ENCODE peak calls at places on chromosomes 11 and 22, in four cellular contexts. One of them, this sample, is unnamed.

GRCh38 chr11:69425895-69426544 is 55.4 kb upstream of the LINC01488 start:
- DNase-seq in A549: no peak
- DNase-seq in HepG2: no peak
- DNase-seq in K562: no peak
- DNase-seq in this sample: no peak

GRCh38 chr11:69400769-69401590 is 80.5 kb upstream of the LINC01488 start:
- DNase-seq in A549: no peak
- DNase-seq in HepG2: no peak
- DNase-seq in K562: no peak
- DNase-seq in this sample: no peak

GRCh38 chr22:49640366-49641095 is 187.1 kb downstream of the BRD1 start:
- DNase-seq in A549: no peak
- DNase-seq in HepG2: no peak
- DNase-seq in K562: no peak
- DNase-seq in this sample: no peak

GRCh38 chr11:43285826-43286225 is 26.0 kb upstream of the API5 start:
- DNase-seq in A549: no peak
- DNase-seq in HepG2: no peak
- DNase-seq in K562: no peak
- DNase-seq in this sample: no peak

GRCh38 chr22:21044931-21045584 is 688 bp upstream of the LRRC74B start:
- DNase-seq in A549: no peak
- DNase-seq in HepG2: no peak
- DNase-seq in K562: peak
- DNase-seq in this sample: no peak

GRCh38 chr22:19912236-19912999 is 29.2 kb upstream of the COMT start:
- DNase-seq in A549: no peak
- DNase-seq in HepG2: no peak
- DNase-seq in K562: no peak
- DNase-seq in this sample: no peak

GRCh38 chr11:67436459-67437081 is 912 bp downstream of the PTPRCAP start:
- DNase-seq in A549: no peak
- DNase-seq in HepG2: no peak
- DNase-seq in K562: peak
- DNase-seq in this sample: peak

GRCh38 chr11:119284344-119285157 is 32.4 kb downstream of the MCAM start:
- DNase-seq in A549: peak
- DNase-seq in HepG2: peak
- DNase-seq in K562: no peak
- DNase-seq in this sample: no peak

GRCh38 chr22:37401401-37401859 is 25.8 kb downstream of the ELFN2 start:
- DNase-seq in A549: no peak
- DNase-seq in HepG2: no peak
- DNase-seq in K562: no peak
- DNase-seq in this sample: no peak

GRCh38 chr11:126840975-126841374 is 159.6 kb downstream of the KIRREL3 start:
- DNase-seq in A549: no peak
- DNase-seq in HepG2: no peak
- DNase-seq in K562: no peak
- DNase-seq in this sample: no peak

GRCh38 chr11:87437844-87438223 is 400.1 kb downstream of the TMEM135 start:
- DNase-seq in A549: no peak
- DNase-seq in HepG2: no peak
- DNase-seq in K562: no peak
- DNase-seq in this sample: no peak

GRCh38 chr22:33723915-33724314 is 196.4 kb downstream of the LARGE1 start:
- DNase-seq in A549: no peak
- DNase-seq in HepG2: no peak
- DNase-seq in K562: no peak
- DNase-seq in this sample: no peak

GRCh38 chr11:15095736-15096228 is 18.9 kb upstream of the INSC start:
- DNase-seq in A549: no peak
- DNase-seq in HepG2: no peak
- DNase-seq in K562: no peak
- DNase-seq in this sample: no peak

GRCh38 chr11:64247729-64248531 is 1.2 kb upstream of the PPP1R14B start:
- DNase-seq in A549: no peak
- DNase-seq in HepG2: no peak
- DNase-seq in K562: no peak
- DNase-seq in this sample: no peak

GRCh38 chr22:42699953-42700352 is 20.7 kb downstream of the A4GALT start:
- DNase-seq in A549: no peak
- DNase-seq in HepG2: no peak
- DNase-seq in K562: no peak
- DNase-seq in this sample: no peak

GRCh38 chr11:73528420-73528819 is 69.5 kb downstream of the FAM168A start:
- DNase-seq in A549: no peak
- DNase-seq in HepG2: no peak
- DNase-seq in K562: no peak
- DNase-seq in this sample: no peak

GRCh38 chr11:765025-765801 is 12.1 kb downstream of the GATD1 start:
- DNase-seq in A549: peak
- DNase-seq in HepG2: peak
- DNase-seq in K562: peak
- DNase-seq in this sample: no peak

GRCh38 chr11:85889676-85890579 is 34.7 kb downstream of the CCDC83 start:
- DNase-seq in A549: peak
- DNase-seq in HepG2: peak
- DNase-seq in K562: no peak
- DNase-seq in this sample: no peak

GRCh38 chr11:36292311-36292722 is 3.1 kb upstream of the COMMD9 start:
- DNase-seq in A549: peak
- DNase-seq in HepG2: no peak
- DNase-seq in K562: peak
- DNase-seq in this sample: peak

GRCh38 chr11:125165111-125165663 is 636 bp downstream of the PKNOX2 start:
- DNase-seq in A549: peak
- DNase-seq in HepG2: no peak
- DNase-seq in K562: no peak
- DNase-seq in this sample: no peak

GRCh38 chr11:86091566-86091965 is 22.7 kb upstream of the PICALM start:
- DNase-seq in A549: no peak
- DNase-seq in HepG2: no peak
- DNase-seq in K562: no peak
- DNase-seq in this sample: no peak

GRCh38 chr11:1482581-1483444 is 3.8 kb downstream of the MOB2 start:
- DNase-seq in A549: no peak
- DNase-seq in HepG2: no peak
- DNase-seq in K562: no peak
- DNase-seq in this sample: no peak

GRCh38 chr11:33005175-33005574 is 10.5 kb upstream of the DEPDC7 start:
- DNase-seq in A549: no peak
- DNase-seq in HepG2: no peak
- DNase-seq in K562: no peak
- DNase-seq in this sample: no peak
- TF ChIP-seq BHLHE40 in A549: no peak
- TF ChIP-seq BHLHE40 in HepG2: no peak
- TF ChIP-seq BHLHE40 in K562: no peak
- TF ChIP-seq BHLHE40 in this sample: no peak

GRCh38 chr11:45209904-45210699 is 63.7 kb downstream of the PRDM11 start:
- DNase-seq in A549: no peak
- DNase-seq in HepG2: no peak
- DNase-seq in K562: no peak
- DNase-seq in this sample: no peak
- TF ChIP-seq CHD2 in A549: no peak
- TF ChIP-seq CHD2 in HepG2: no peak
- TF ChIP-seq CHD2 in K562: no peak
- TF ChIP-seq CHD2 in this sample: no peak

GRCh38 chr11:30960387-30960992 is 374.3 kb upstream of the MPPED2 start:
- DNase-seq in A549: peak
- DNase-seq in HepG2: peak
- DNase-seq in K562: no peak
- DNase-seq in this sample: no peak
- TF ChIP-seq BHLHE40 in A549: no peak
- TF ChIP-seq BHLHE40 in HepG2: no peak
- TF ChIP-seq BHLHE40 in K562: no peak
- TF ChIP-seq BHLHE40 in this sample: no peak

GRCh38 chr11:103471546-103471945 is 362.3 kb downstream of the DYNC2H1 start:
- DNase-seq in A549: no peak
- DNase-seq in HepG2: no peak
- DNase-seq in K562: no peak
- DNase-seq in this sample: no peak

GRCh38 chr11:103464420-103464819 is 355.2 kb downstream of the DYNC2H1 start:
- DNase-seq in A549: no peak
- DNase-seq in HepG2: no peak
- DNase-seq in K562: no peak
- DNase-seq in this sample: no peak

GRCh38 chr11:103465555-103466140 is 356.4 kb downstream of the DYNC2H1 start:
- DNase-seq in A549: no peak
- DNase-seq in HepG2: no peak
- DNase-seq in K562: no peak
- DNase-seq in this sample: no peak
- TF ChIP-seq CHD2 in A549: no peak
- TF ChIP-seq CHD2 in HepG2: no peak
- TF ChIP-seq CHD2 in K562: no peak
- TF ChIP-seq CHD2 in this sample: no peak

GRCh38 chr11:9969068-9969467 is 305.2 kb downstream of the SWAP70 start:
- DNase-seq in A549: no peak
- DNase-seq in HepG2: no peak
- DNase-seq in K562: no peak
- DNase-seq in this sample: no peak

GRCh38 chr11:9971894-9972293 is 308.0 kb downstream of the SWAP70 start:
- DNase-seq in A549: no peak
- DNase-seq in HepG2: no peak
- DNase-seq in K562: no peak
- DNase-seq in this sample: no peak

GRCh38 chr11:9973921-9974320 is 310.0 kb downstream of the SWAP70 start:
- DNase-seq in A549: no peak
- DNase-seq in HepG2: no peak
- DNase-seq in K562: no peak
- DNase-seq in this sample: no peak

GRCh38 chr11:9974375-9974774 is 310.5 kb downstream of the SWAP70 start:
- DNase-seq in A549: no peak
- DNase-seq in HepG2: no peak
- DNase-seq in K562: no peak
- DNase-seq in this sample: no peak

GRCh38 chr11:9972917-9973504 is 309.1 kb downstream of the SWAP70 start:
- DNase-seq in A549: peak
- DNase-seq in HepG2: peak
- DNase-seq in K562: peak
- DNase-seq in this sample: no peak
- TF ChIP-seq BHLHE40 in A549: no peak
- TF ChIP-seq BHLHE40 in HepG2: no peak
- TF ChIP-seq BHLHE40 in K562: no peak
- TF ChIP-seq BHLHE40 in this sample: no peak

DNA sequence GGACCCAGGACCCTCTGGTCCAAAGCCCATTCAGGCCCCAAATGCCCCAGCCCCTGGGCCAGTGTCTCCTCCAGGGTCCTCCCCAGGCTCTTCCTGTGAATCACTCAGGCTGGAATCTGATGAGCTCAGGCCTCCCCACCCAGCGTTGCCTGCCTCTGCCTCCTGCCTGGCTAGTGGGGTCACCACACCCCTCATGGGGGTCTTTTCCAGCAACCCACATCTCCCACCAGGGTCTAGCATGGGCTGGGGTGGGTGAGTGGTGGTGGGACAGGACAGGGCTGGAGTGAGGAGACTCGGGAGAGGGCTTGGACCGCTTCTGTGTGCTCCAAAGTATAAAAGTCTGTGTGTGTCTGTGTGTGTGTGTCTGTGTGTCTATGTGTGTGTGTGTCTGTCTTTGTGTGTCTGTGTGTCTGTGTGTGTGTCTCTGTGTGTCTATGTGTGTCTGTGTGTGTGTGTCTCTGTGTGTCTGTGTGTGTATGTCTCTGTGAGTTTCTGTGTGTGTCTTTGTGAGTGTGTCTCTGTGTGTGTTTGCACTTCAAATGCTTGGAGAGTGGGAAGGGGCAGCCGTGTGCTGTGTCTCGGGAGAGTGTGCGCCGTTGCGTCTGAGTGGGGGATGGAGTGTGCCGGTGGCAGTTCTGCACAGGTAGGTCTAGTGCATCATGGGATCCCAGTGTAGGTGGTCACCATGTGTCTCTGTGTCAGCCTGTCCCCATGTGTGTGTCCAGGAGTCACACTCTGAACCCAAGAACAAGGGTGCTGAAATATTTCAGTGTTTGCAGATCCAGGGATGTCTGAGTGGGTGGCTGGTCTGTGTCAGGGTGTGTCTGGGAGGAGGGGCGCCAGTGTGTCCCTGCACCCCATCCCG is 8.8 kb downstream of the RIN1 start:
- DNase-seq in A549: no peak
- DNase-seq in HepG2: no peak
- DNase-seq in K562: no peak
- DNase-seq in this sample: no peak
- TF ChIP-seq CHD2 in A549: no peak
- TF ChIP-seq CHD2 in HepG2: no peak
- TF ChIP-seq CHD2 in K562: no peak
- TF ChIP-seq CHD2 in this sample: no peak

DNA sequence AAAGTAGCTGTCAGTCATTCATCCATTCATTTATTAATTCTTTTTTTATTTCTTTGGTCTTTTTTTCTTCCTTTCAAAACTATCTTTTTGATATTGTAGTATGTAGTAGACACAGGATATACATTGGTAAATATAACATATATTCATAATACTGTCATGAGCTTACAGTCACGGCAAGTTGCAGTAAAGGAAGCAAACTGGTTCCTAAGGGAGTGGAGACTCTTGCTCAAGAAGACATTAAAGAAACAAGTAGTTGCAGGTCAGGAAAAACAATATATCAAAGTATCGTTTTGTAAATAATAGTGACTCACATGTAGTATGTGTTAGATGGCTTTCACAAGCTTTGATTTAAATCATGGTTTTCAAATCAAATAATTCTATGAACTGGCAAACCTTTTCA is 7.5 kb downstream of the OR5AR1 start:
- DNase-seq in A549: no peak
- DNase-seq in HepG2: no peak
- DNase-seq in K562: no peak
- DNase-seq in this sample: no peak
- TF ChIP-seq BHLHE40 in A549: no peak
- TF ChIP-seq BHLHE40 in HepG2: no peak
- TF ChIP-seq BHLHE40 in K562: no peak
- TF ChIP-seq BHLHE40 in this sample: no peak

DNA sequence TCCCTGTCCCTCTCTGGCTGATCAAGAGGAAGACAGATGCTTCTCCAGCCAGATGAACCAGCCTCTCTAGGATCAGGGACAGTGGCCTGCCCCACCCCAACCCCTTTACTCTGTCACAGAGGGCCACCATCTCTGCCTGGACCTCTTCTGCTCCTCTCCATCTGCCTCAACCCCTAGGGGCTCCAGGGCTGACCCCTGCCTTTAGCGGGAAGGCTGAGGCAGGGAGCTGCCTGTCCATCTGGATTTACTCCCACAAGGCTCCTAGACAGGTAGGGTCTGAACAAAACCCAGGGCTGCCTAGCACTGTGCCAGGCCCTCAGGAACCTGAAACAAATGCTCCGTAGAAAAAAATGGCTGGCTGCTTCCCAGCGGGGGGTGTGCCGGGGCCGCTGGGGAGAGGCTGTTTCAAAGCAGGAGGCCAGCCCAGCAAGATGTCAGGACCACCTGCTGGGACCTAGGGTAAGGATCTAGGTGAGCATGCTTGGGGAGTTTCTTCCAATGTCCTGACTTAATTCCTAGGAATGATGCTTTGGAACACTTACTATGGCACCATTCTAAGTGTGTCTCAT is 3.2 kb downstream of the CHST1 start:
- DNase-seq in A549: no peak
- DNase-seq in HepG2: no peak
- DNase-seq in K562: no peak
- DNase-seq in this sample: no peak
- TF ChIP-seq CHD2 in A549: no peak
- TF ChIP-seq CHD2 in HepG2: no peak
- TF ChIP-seq CHD2 in K562: no peak
- TF ChIP-seq CHD2 in this sample: no peak

GRCh38 chr22:45673482-45674175 is 2.0 kb downstream of the ATXN10 start:
- DNase-seq in A549: no peak
- DNase-seq in HepG2: no peak
- DNase-seq in K562: peak
- DNase-seq in this sample: no peak
- TF ChIP-seq BHLHE40 in A549: no peak
- TF ChIP-seq BHLHE40 in HepG2: no peak
- TF ChIP-seq BHLHE40 in K562: no peak
- TF ChIP-seq BHLHE40 in this sample: no peak